ENCODE peak calls at places on chromosome 13, in four cellular contexts. One of them, this sample, is unnamed.

GRCh38 chr13:111114362-111115050 is 604 bp upstream of the ARHGEF7 start:
- DNase-seq in HFFc6: peak
- DNase-seq in AG04449: no peak
- DNase-seq in upper lobe of right lung: peak
- DNase-seq in this sample: no peak

GRCh38 chr13:40779049-40779448 is 8.1 kb upstream of the MRPS31 start:
- DNase-seq in AG04449: no peak
- DNase-seq in HFFc6: no peak
- DNase-seq in upper lobe of right lung: no peak
- DNase-seq in this sample: no peak

GRCh38 chr13:112868308-112868707 is 100.7 kb upstream of the MCF2L start:
- DNase-seq in AG04449: no peak
- DNase-seq in upper lobe of right lung: no peak
- DNase-seq in HFFc6: no peak
- DNase-seq in this sample: no peak

GRCh38 chr13:31807090-31807541 is 67.8 kb downstream of the RXFP2 start:
- DNase-seq in AG04449: no peak
- DNase-seq in HFFc6: no peak
- DNase-seq in upper lobe of right lung: no peak
- DNase-seq in this sample: no peak

GRCh38 chr13:45882626-45883025 is 31.1 kb upstream of the SIAH3 start:
- DNase-seq in upper lobe of right lung: no peak
- DNase-seq in HFFc6: no peak
- DNase-seq in AG04449: no peak
- DNase-seq in this sample: no peak

GRCh38 chr13:79492313-79492798 is 11.4 kb downstream of the NDFIP2 start:
- DNase-seq in upper lobe of right lung: no peak
- DNase-seq in HFFc6: peak
- DNase-seq in AG04449: no peak
- DNase-seq in this sample: no peak

GRCh38 chr13:101982903-101983302 is 418.9 kb downstream of the FGF14 start:
- DNase-seq in upper lobe of right lung: no peak
- DNase-seq in AG04449: no peak
- DNase-seq in HFFc6: no peak
- DNase-seq in this sample: no peak

GRCh38 chr13:113592571-113592970 is 8.0 kb downstream of the TFDP1 start:
- DNase-seq in AG04449: no peak
- DNase-seq in HFFc6: no peak
- DNase-seq in upper lobe of right lung: no peak
- DNase-seq in this sample: peak

GRCh38 chr13:113918981-113919646 is 54.8 kb downstream of the C13orf46 start:
- DNase-seq in AG04449: no peak
- DNase-seq in HFFc6: no peak
- DNase-seq in upper lobe of right lung: no peak
- DNase-seq in this sample: no peak

GRCh38 chr13:70668293-70668692 is 560.0 kb upstream of the KLHL1 start:
- DNase-seq in HFFc6: no peak
- DNase-seq in AG04449: no peak
- DNase-seq in upper lobe of right lung: no peak
- DNase-seq in this sample: no peak

GRCh38 chr13:29474991-29475390 is 120.5 kb downstream of the SLC7A1 start:
- DNase-seq in upper lobe of right lung: no peak
- DNase-seq in HFFc6: peak
- DNase-seq in AG04449: no peak
- DNase-seq in this sample: no peak

GRCh38 chr13:100022798-100023197 is 41.2 kb downstream of the ZIC2 start:
- DNase-seq in AG04449: no peak
- DNase-seq in upper lobe of right lung: no peak
- DNase-seq in HFFc6: no peak
- DNase-seq in this sample: no peak

GRCh38 chr13:71829542-71829941 is 37.5 kb downstream of the DACH1 start:
- DNase-seq in upper lobe of right lung: no peak
- DNase-seq in HFFc6: no peak
- DNase-seq in AG04449: no peak
- DNase-seq in this sample: no peak

GRCh38 chr13:93289047-93289446 is 62.4 kb downstream of the GPC6 start:
- DNase-seq in upper lobe of right lung: no peak
- DNase-seq in AG04449: no peak
- DNase-seq in HFFc6: no peak
- DNase-seq in this sample: no peak

GRCh38 chr13:20142019-20142926 is 18.6 kb downstream of the GJA3 start:
- DNase-seq in AG04449: no peak
- DNase-seq in HFFc6: no peak
- DNase-seq in upper lobe of right lung: no peak
- DNase-seq in this sample: no peak

GRCh38 chr13:100976993-100977392 is 302.4 kb upstream of the TMTC4 start:
- DNase-seq in upper lobe of right lung: no peak
- DNase-seq in AG04449: no peak
- DNase-seq in HFFc6: no peak
- DNase-seq in this sample: no peak

GRCh38 chr13:30319703-30320102 is 12.4 kb upstream of the KATNAL1 start:
- DNase-seq in upper lobe of right lung: no peak
- DNase-seq in HFFc6: no peak
- DNase-seq in AG04449: no peak
- DNase-seq in this sample: no peak

GRCh38 chr13:101451641-101452040 is 834 bp upstream of the ITGBL1 start:
- DNase-seq in AG04449: no peak
- DNase-seq in HFFc6: no peak
- DNase-seq in upper lobe of right lung: no peak
- DNase-seq in this sample: no peak

GRCh38 chr13:31697290-31697689 is 42.0 kb upstream of the RXFP2 start:
- DNase-seq in upper lobe of right lung: no peak
- DNase-seq in AG04449: no peak
- DNase-seq in HFFc6: no peak
- DNase-seq in this sample: no peak

GRCh38 chr13:110162053-110162452 is 144.9 kb downstream of the COL4A1 start:
- DNase-seq in upper lobe of right lung: no peak
- DNase-seq in HFFc6: no peak
- DNase-seq in AG04449: no peak
- DNase-seq in this sample: no peak

GRCh38 chr13:38718374-38718773 is 31.5 kb downstream of the FREM2 start:
- DNase-seq in AG04449: no peak
- DNase-seq in HFFc6: no peak
- DNase-seq in upper lobe of right lung: no peak
- DNase-seq in this sample: no peak

GRCh38 chr13:109764474-109765292 is 21.7 kb downstream of the IRS2 start:
- DNase-seq in HFFc6: peak
- DNase-seq in upper lobe of right lung: no peak
- DNase-seq in AG04449: no peak
- DNase-seq in this sample: no peak

GRCh38 chr13:87656311-87656710 is 14.9 kb upstream of the SLITRK5 start:
- DNase-seq in HFFc6: no peak
- DNase-seq in upper lobe of right lung: no peak
- DNase-seq in AG04449: no peak
- DNase-seq in this sample: no peak

GRCh38 chr13:101554420-101555125 is 102.1 kb downstream of the ITGBL1 start:
- DNase-seq in HFFc6: peak
- DNase-seq in upper lobe of right lung: no peak
- DNase-seq in AG04449: no peak
- DNase-seq in this sample: no peak

GRCh38 chr13:68927387-68928026 is 1180.1 kb upstream of the ATXN8OS start:
- DNase-seq in upper lobe of right lung: no peak
- DNase-seq in AG04449: no peak
- DNase-seq in HFFc6: no peak
- DNase-seq in this sample: no peak
- TF ChIP-seq CTCF in upper lobe of right lung: no peak
- TF ChIP-seq CTCF in AG04449: no peak
- TF ChIP-seq CTCF in HFFc6: no peak
- TF ChIP-seq CTCF in this sample: peak

GRCh38 chr13:94710881-94711560 is 1.3 kb downstream of the SOX21 start:
- DNase-seq in upper lobe of right lung: peak
- DNase-seq in HFFc6: no peak
- DNase-seq in AG04449: no peak
- DNase-seq in this sample: peak
- TF ChIP-seq CTCF in upper lobe of right lung: no peak
- TF ChIP-seq CTCF in HFFc6: peak
- TF ChIP-seq CTCF in AG04449: no peak
- TF ChIP-seq CTCF in this sample: peak

DNA sequence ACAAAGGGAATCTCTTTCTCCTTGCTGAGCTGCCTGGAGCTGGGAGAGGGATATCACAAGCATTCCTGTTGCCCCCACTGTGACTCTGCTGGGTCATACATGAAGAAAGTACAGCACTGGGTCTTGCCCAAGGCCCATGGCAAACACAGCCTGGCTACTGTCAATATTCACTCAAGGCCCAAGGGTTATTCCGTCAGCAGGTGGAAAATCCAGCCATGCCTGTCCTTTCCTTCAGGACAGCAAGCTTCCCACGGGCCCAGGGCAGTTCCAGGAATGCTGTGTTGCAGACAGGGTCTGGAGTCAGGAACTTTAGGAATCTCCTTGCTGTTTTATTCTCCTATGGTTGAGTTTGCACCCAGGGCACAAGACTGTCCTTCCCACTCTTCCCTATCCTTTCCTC is 106.8 kb downstream of the TNFSF13B start:
- DNase-seq in HFFc6: no peak
- DNase-seq in AG04449: no peak
- DNase-seq in upper lobe of right lung: no peak
- DNase-seq in this sample: no peak
- TF ChIP-seq CTCF in HFFc6: no peak
- TF ChIP-seq CTCF in AG04449: no peak
- TF ChIP-seq CTCF in upper lobe of right lung: no peak
- TF ChIP-seq CTCF in this sample: no peak

GRCh38 chr13:96822900-96823299 is 171.4 kb downstream of the OXGR1 start:
- DNase-seq in HFFc6: no peak
- DNase-seq in AG04449: no peak
- DNase-seq in upper lobe of right lung: no peak
- DNase-seq in this sample: no peak
- TF ChIP-seq CTCF in HFFc6: no peak
- TF ChIP-seq CTCF in AG04449: no peak
- TF ChIP-seq CTCF in upper lobe of right lung: peak
- TF ChIP-seq CTCF in this sample: peak

GRCh38 chr13:90362718-90363117 is 984.8 kb upstream of the MIR17HG start:
- DNase-seq in upper lobe of right lung: no peak
- DNase-seq in AG04449: no peak
- DNase-seq in HFFc6: no peak
- DNase-seq in this sample: no peak

GRCh38 chr13:90360785-90361184 is 986.7 kb upstream of the MIR17HG start:
- DNase-seq in upper lobe of right lung: no peak
- DNase-seq in AG04449: no peak
- DNase-seq in HFFc6: no peak
- DNase-seq in this sample: no peak

GRCh38 chr13:90365130-90365529 is 982.4 kb upstream of the MIR17HG start:
- DNase-seq in AG04449: no peak
- DNase-seq in upper lobe of right lung: no peak
- DNase-seq in HFFc6: no peak
- DNase-seq in this sample: no peak
- TF ChIP-seq CTCF in AG04449: no peak
- TF ChIP-seq CTCF in upper lobe of right lung: no peak
- TF ChIP-seq CTCF in HFFc6: peak
- TF ChIP-seq CTCF in this sample: peak

GRCh38 chr13:28411859-28412353 is 83.0 kb downstream of the FLT1 start:
- DNase-seq in AG04449: no peak
- DNase-seq in upper lobe of right lung: no peak
- DNase-seq in HFFc6: no peak
- DNase-seq in this sample: no peak

GRCh38 chr13:28406728-28407266 is 88.1 kb downstream of the FLT1 start:
- DNase-seq in upper lobe of right lung: no peak
- DNase-seq in HFFc6: no peak
- DNase-seq in AG04449: no peak
- DNase-seq in this sample: no peak

GRCh38 chr13:28410096-28410495 is 84.8 kb downstream of the FLT1 start:
- DNase-seq in upper lobe of right lung: no peak
- DNase-seq in HFFc6: no peak
- DNase-seq in AG04449: no peak
- DNase-seq in this sample: no peak

GRCh38 chr13:28409648-28410047 is 85.3 kb downstream of the FLT1 start:
- DNase-seq in HFFc6: no peak
- DNase-seq in AG04449: peak
- DNase-seq in upper lobe of right lung: no peak
- DNase-seq in this sample: no peak

GRCh38 chr13:28408235-28408848 is 86.6 kb downstream of the FLT1 start:
- DNase-seq in HFFc6: no peak
- DNase-seq in upper lobe of right lung: no peak
- DNase-seq in AG04449: no peak
- DNase-seq in this sample: no peak
- TF ChIP-seq CTCF in HFFc6: no peak
- TF ChIP-seq CTCF in upper lobe of right lung: no peak
- TF ChIP-seq CTCF in AG04449: no peak
- TF ChIP-seq CTCF in this sample: no peak

GRCh38 chr13:73466561-73466960 is 407.8 kb downstream of the KLF5 start:
- DNase-seq in AG04449: no peak
- DNase-seq in upper lobe of right lung: no peak
- DNase-seq in HFFc6: no peak
- DNase-seq in this sample: no peak

GRCh38 chr13:73464758-73465628 is 406.2 kb downstream of the KLF5 start:
- DNase-seq in upper lobe of right lung: no peak
- DNase-seq in AG04449: no peak
- DNase-seq in HFFc6: no peak
- DNase-seq in this sample: no peak

GRCh38 chr13:73467103-73467502 is 408.3 kb downstream of the KLF5 start:
- DNase-seq in HFFc6: peak
- DNase-seq in AG04449: no peak
- DNase-seq in upper lobe of right lung: no peak
- DNase-seq in this sample: no peak

GRCh38 chr13:73462241-73462640 is 403.4 kb downstream of the KLF5 start:
- DNase-seq in AG04449: no peak
- DNase-seq in HFFc6: peak
- DNase-seq in upper lobe of right lung: no peak
- DNase-seq in this sample: no peak

GRCh38 chr13:73465629-73465974 is 406.8 kb downstream of the KLF5 start:
- DNase-seq in AG04449: no peak
- DNase-seq in HFFc6: peak
- DNase-seq in upper lobe of right lung: no peak
- DNase-seq in this sample: no peak
- TF ChIP-seq CTCF in AG04449: no peak
- TF ChIP-seq CTCF in HFFc6: peak
- TF ChIP-seq CTCF in upper lobe of right lung: no peak
- TF ChIP-seq CTCF in this sample: no peak

GRCh38 chr13:37406031-37406430 is 192.5 kb downstream of the POSTN start:
- DNase-seq in upper lobe of right lung: no peak
- DNase-seq in HFFc6: no peak
- DNase-seq in AG04449: no peak
- DNase-seq in this sample: no peak
- TF ChIP-seq CTCF in upper lobe of right lung: no peak
- TF ChIP-seq CTCF in HFFc6: no peak
- TF ChIP-seq CTCF in AG04449: no peak
- TF ChIP-seq CTCF in this sample: no peak

GRCh38 chr13:95440441-95441088 is 112.0 kb upstream of the CLDN10 start:
- DNase-seq in upper lobe of right lung: no peak
- DNase-seq in AG04449: no peak
- DNase-seq in HFFc6: no peak
- DNase-seq in this sample: no peak
- TF ChIP-seq CTCF in upper lobe of right lung: no peak
- TF ChIP-seq CTCF in AG04449: no peak
- TF ChIP-seq CTCF in HFFc6: no peak
- TF ChIP-seq CTCF in this sample: no peak

This sample was measured in chondrocyte.